ENCODE peak calls at places on chromosomes 16 and 17, in nine cellular contexts. S, K, O, B, P, X, V, G and L are unnamed samples.

GRCh38 chr17:75260679-75261335 is 599 bp downstream of the GGA3 start:
- DNase-seq in S (no peak), K (no peak), O (no peak), B (no peak), P (no peak), X (no peak), V (peak), G (no peak), L (no peak)

GRCh38 chr16:21194771-21195301 is 16.5 kb downstream of the ZP2 start:
- DNase-seq in S (no peak), K (no peak), O (no peak), B (no peak), P (no peak), X (no peak), V (no peak), G (no peak), L (no peak)

GRCh38 chr16:46658925-46659324 is 30.1 kb downstream of the VPS35 start:
- DNase-seq in S (no peak), K (no peak), O (no peak), B (no peak), P (peak), X (no peak), V (no peak), G (no peak), L (peak)

GRCh38 chr16:57235128-57236092 is 9.6 kb upstream of the ARL2BP start:
- DNase-seq in S (no peak), K (no peak), O (no peak), B (no peak), P (no peak), X (peak), V (no peak), G (no peak), L (no peak)

GRCh38 chr16:73365010-73365409 is 317.1 kb upstream of the ZFHX3 start:
- DNase-seq in S (peak), K (no peak), O (peak), B (no peak), P (no peak), X (no peak), V (peak), G (no peak), L (peak)

GRCh38 chr17:32350662-32351418 is 883 bp downstream of the ZNF207 start:
- DNase-seq in S (peak), K (no peak), O (no peak), B (no peak), P (peak), X (peak), V (peak), G (no peak), L (peak)

GRCh38 chr16:3215601-3216262 is 19.2 kb downstream of the ZNF200 start:
- DNase-seq in S (no peak), K (no peak), O (no peak), B (no peak), P (no peak), X (no peak), V (no peak), G (no peak), L (no peak)

GRCh38 chr17:50781167-50781566 is 13.8 kb upstream of the ANKRD40CL start:
- DNase-seq in S (no peak), K (no peak), O (no peak), B (no peak), P (no peak), X (no peak), V (no peak), G (no peak), L (no peak)

GRCh38 chr16:54935411-54936085 is 4.9 kb downstream of the IRX5 start:
- DNase-seq in S (no peak), K (no peak), O (no peak), B (no peak), P (no peak), X (no peak), V (no peak), G (no peak), L (no peak)

GRCh38 chr17:17971431-17972125 is 622 bp downstream of the TOM1L2 start:
- DNase-seq in S (peak), K (peak), O (no peak), B (peak), P (peak), X (no peak), V (peak), G (no peak), L (peak)

GRCh38 chr17:15947331-15947730 is 2.4 kb downstream of the ADORA2B start:
- DNase-seq in S (no peak), K (no peak), O (no peak), B (no peak), P (no peak), X (no peak), V (no peak), G (no peak), L (peak)

GRCh38 chr17:69506489-69506888 is 92.0 kb downstream of the MAP2K6 start:
- DNase-seq in S (no peak), K (peak), O (no peak), B (no peak), P (no peak), X (no peak), V (no peak), G (no peak), L (no peak)

GRCh38 chr17:40014375-40014980 is 762 bp upstream of the CSF3 start:
- DNase-seq in S (no peak), K (no peak), O (peak), B (peak), P (no peak), X (no peak), V (peak), G (no peak), L (no peak)

GRCh38 chr17:62869885-62870580 is 61.9 kb upstream of the MARCHF10 start:
- DNase-seq in S (no peak), K (no peak), O (no peak), B (no peak), P (no peak), X (no peak), V (peak), G (peak), L (no peak)

GRCh38 chr17:14903810-14904209 is 361.3 kb downstream of the PMP22 start:
- DNase-seq in S (no peak), K (no peak), O (no peak), B (no peak), P (no peak), X (no peak), V (no peak), G (no peak), L (no peak)

GRCh38 chr16:17377360-17378324 is 93.1 kb downstream of the XYLT1 start:
- DNase-seq in S (no peak), K (no peak), O (no peak), B (no peak), P (no peak), X (no peak), V (no peak), G (no peak), L (no peak)

GRCh38 chr17:28381141-28381825 is 9.8 kb downstream of the SARM1 start:
- DNase-seq in S (peak), K (no peak), O (no peak), B (no peak), P (no peak), X (no peak), V (no peak), G (peak), L (peak)

GRCh38 chr16:81251871-81252270 is 13.4 kb downstream of the BCO1 start:
- DNase-seq in S (no peak), K (no peak), O (peak), B (no peak), P (no peak), X (no peak), V (no peak), G (no peak), L (no peak)

GRCh38 chr16:59373632-59374031 is 639.5 kb upstream of the GOT2 start:
- DNase-seq in S (no peak), K (no peak), O (no peak), B (no peak), P (no peak), X (no peak), V (no peak), G (no peak), L (no peak)

GRCh38 chr16:55621771-55622170 is 34.0 kb upstream of the SLC6A2 start:
- DNase-seq in S (no peak), K (no peak), O (no peak), B (no peak), P (no peak), X (no peak), V (no peak), G (no peak), L (no peak)

GRCh38 chr16:17866991-17867390 is 396.2 kb upstream of the XYLT1 start:
- DNase-seq in S (no peak), K (no peak), O (no peak), B (no peak), P (no peak), X (no peak), V (no peak), G (no peak), L (no peak)

GRCh38 chr16:4989391-4990006 is 31.4 kb downstream of the SEC14L5 start:
- DNase-seq in S (no peak), K (no peak), O (no peak), B (no peak), P (no peak), X (no peak), V (no peak), G (no peak), L (no peak)

GRCh38 chr17:5194346-5194745 is 2.7 kb upstream of the ZNF594 start:
- DNase-seq in S (no peak), K (no peak), O (no peak), B (no peak), P (no peak), X (no peak), V (no peak), G (no peak), L (no peak)

GRCh38 chr16:1093284-1094123 is 2.5 kb downstream of the C1QTNF8 start:
- DNase-seq in S (no peak), K (no peak), O (no peak), B (no peak), P (no peak), X (peak), V (peak), G (peak), L (no peak)

GRCh38 chr16:27317738-27318398 is 4.1 kb downstream of the IL4R start:
- DNase-seq in S (no peak), K (no peak), O (no peak), B (peak), P (no peak), X (no peak), V (no peak), G (no peak), L (no peak)

GRCh38 chr17:82592289-82592683 is 56.0 kb downstream of the WDR45B start:
- DNase-seq in S (peak), K (no peak), O (no peak), B (no peak), P (no peak), X (no peak), V (peak), G (no peak), L (peak)

GRCh38 chr16:20409398-20410152 is at the start of gene ACSM5:
- DNase-seq in S (peak), K (no peak), O (no peak), B (peak), P (peak), X (no peak), V (no peak), G (no peak), L (peak)

DNA sequence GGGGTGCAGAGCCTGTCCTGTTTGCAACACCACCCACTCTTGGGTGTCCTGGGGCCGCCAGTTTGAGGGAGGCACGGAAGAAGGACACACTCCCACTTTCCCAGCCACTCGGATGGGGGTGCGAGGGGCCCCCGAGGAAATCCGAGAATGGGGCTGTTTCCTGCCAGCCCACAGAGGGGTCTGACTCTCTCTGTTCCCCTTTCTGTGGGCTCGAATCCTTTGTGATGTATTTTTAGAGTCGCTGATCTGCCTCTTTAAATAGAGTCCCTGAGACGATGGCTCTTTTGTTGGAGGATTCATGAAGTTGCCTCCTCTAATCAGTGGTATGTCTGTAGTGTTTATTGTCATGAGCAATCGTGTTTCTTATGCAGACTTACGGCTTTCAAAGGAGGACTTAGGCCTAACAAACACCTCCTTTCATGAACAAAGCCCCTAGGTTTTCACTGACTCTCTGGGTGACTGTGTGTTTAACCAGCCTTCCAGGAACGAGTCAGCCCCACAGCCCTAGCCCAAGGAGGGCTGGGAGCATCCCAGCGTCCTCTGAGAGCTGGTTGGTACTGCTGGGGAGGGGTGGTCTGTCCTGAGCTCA is 29.1 kb downstream of the CIBAR2 start:
- DNase-seq in S (no peak), K (no peak), O (no peak), B (no peak), P (no peak), X (no peak), V (no peak), G (peak), L (no peak)
- H3K4me3 ChIP-seq in S (no peak), K (no peak), O (no peak), B (no peak), P (no peak), X (no peak), V (no peak), G (no peak), L (no peak)

GRCh38 chr16:89365044-89365467 is 125.3 kb downstream of the ANKRD11 start:
- DNase-seq in S (no peak), K (no peak), O (no peak), B (no peak), P (no peak), X (no peak), V (peak), G (no peak), L (no peak)

GRCh38 chr16:89364603-89365002 is 125.8 kb downstream of the ANKRD11 start:
- DNase-seq in S (peak), K (no peak), O (no peak), B (no peak), P (no peak), X (no peak), V (peak), G (no peak), L (no peak)

GRCh38 chr16:89365996-89366395 is 124.4 kb downstream of the ANKRD11 start:
- DNase-seq in S (no peak), K (no peak), O (no peak), B (no peak), P (no peak), X (no peak), V (no peak), G (no peak), L (no peak)

GRCh38 chr16:89361756-89362155 is 128.6 kb downstream of the ANKRD11 start:
- DNase-seq in S (no peak), K (no peak), O (no peak), B (no peak), P (no peak), X (no peak), V (no peak), G (no peak), L (no peak)

GRCh38 chr16:89363621-89364393 is 126.6 kb downstream of the ANKRD11 start:
- DNase-seq in S (peak), K (peak), O (no peak), B (no peak), P (no peak), X (peak), V (peak), G (no peak), L (peak)
- TF ChIP-seq EP300 in S (no peak), K (no peak), O (no peak), B (no peak), P (no peak), X (no peak), V (no peak), G (no peak), L (no peak)

GRCh38 chr16:74868035-74868434 is 93.4 kb upstream of the FA2H start:
- DNase-seq in S (no peak), K (no peak), O (no peak), B (no peak), P (no peak), X (no peak), V (no peak), G (no peak), L (no peak)
- H3K27ac ChIP-seq in S (no peak), K (no peak), O (no peak), B (no peak), P (no peak), X (no peak), V (no peak), G (no peak), L (no peak)

DNA sequence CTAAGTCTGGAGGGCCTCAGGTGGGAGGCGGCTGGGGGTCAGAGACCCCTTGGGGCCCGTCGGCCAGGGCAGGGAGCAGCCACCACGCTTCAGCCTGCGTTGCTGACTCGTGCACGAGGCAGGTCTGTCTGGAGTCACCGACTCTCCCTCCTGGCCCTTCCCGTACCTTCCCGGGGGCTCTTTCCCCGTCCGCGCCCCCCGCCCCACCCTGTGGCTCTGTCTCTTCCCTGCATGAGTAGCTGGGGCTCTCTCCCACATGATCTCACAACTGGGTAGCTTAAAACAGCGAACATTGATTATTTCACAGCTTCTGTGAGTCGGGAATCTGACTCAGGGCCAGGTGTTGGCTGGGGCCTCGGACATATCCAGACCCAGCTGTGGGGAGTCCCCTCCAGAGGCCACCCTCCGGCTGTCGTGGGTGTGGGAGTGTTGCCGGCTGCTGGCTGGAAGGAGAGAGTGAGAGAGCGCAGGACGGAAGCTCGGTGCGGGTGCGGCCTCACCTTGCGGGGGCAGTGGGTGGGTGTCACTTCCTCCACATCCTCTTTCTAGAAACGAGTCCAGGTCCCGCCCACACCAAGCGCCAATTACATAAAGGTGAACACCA is 17.3 kb downstream of the BAHCC1 start:
- DNase-seq in S (no peak), K (no peak), O (no peak), B (peak), P (no peak), X (peak), V (no peak), G (no peak), L (no peak)
- H3K4me3 ChIP-seq in S (no peak), K (no peak), O (no peak), B (no peak), P (no peak), X (no peak), V (no peak), G (no peak), L (no peak)

GRCh38 chr16:65386707-65387106 is 264.8 kb upstream of the CDH11 start:
- DNase-seq in S (no peak), K (no peak), O (no peak), B (no peak), P (no peak), X (no peak), V (no peak), G (no peak), L (no peak)
- TF ChIP-seq EP300 in S (no peak), K (no peak), O (no peak), B (no peak), P (no peak), X (no peak), V (no peak), G (no peak), L (no peak)

GRCh38 chr17:71398706-71399620 is 721.9 kb upstream of the SOX9 start:
- DNase-seq in S (no peak), K (no peak), O (no peak), B (no peak), P (no peak), X (no peak), V (no peak), G (no peak), L (no peak)
- H3K27ac ChIP-seq in S (no peak), K (no peak), O (no peak), B (no peak), P (no peak), X (no peak), V (no peak), G (no peak), L (no peak)